ENCODE peak calls at places on chromosomes 16 and 17, in nine cellular contexts. One of them, this sample, is unnamed.

GRCh38 chr16:83015871-83016270 is 389.1 kb downstream of the CDH13 start:
- DNase-seq in activated CD4-positive, CD25-positive, alpha-beta regulatory T cell treated with anti-CD3 and anti-CD28 coated beads, Interleukin-2, amount 50 U/mL, for 16 hours: no peak
- DNase-seq in NCI-H2171: peak; percentile 55
- DNase-seq in BE2C: no peak
- DNase-seq in stomach: no peak
- DNase-seq in memory B cell: no peak
- DNase-seq in HTR-8/SVneo: no peak
- DNase-seq in naive thymus-derived CD8-positive, alpha-beta T cell: no peak
- DNase-seq in retina: no peak
- DNase-seq in this sample: no peak

GRCh38 chr17:33667052-33667509 is 374.0 kb upstream of the ASIC2 start:
- DNase-seq in activated CD4-positive, CD25-positive, alpha-beta regulatory T cell treated with anti-CD3 and anti-CD28 coated beads, Interleukin-2, amount 50 U/mL, for 16 hours: peak; percentile 4
- DNase-seq in NCI-H2171: no peak
- DNase-seq in BE2C: no peak
- DNase-seq in stomach: no peak
- DNase-seq in memory B cell: no peak
- DNase-seq in HTR-8/SVneo: no peak
- DNase-seq in naive thymus-derived CD8-positive, alpha-beta T cell: no peak
- DNase-seq in retina: no peak
- DNase-seq in this sample: no peak

GRCh38 chr16:22665803-22666202 is 148.2 kb upstream of the HS3ST2 start:
- DNase-seq in activated CD4-positive, CD25-positive, alpha-beta regulatory T cell treated with anti-CD3 and anti-CD28 coated beads, Interleukin-2, amount 50 U/mL, for 16 hours: no peak
- DNase-seq in NCI-H2171: no peak
- DNase-seq in BE2C: no peak
- DNase-seq in stomach: no peak
- DNase-seq in memory B cell: no peak
- DNase-seq in HTR-8/SVneo: no peak
- DNase-seq in naive thymus-derived CD8-positive, alpha-beta T cell: no peak
- DNase-seq in retina: no peak
- DNase-seq in this sample: no peak

GRCh38 chr16:9256196-9256595 is 164.8 kb downstream of the HAPSTR1 start:
- DNase-seq in activated CD4-positive, CD25-positive, alpha-beta regulatory T cell treated with anti-CD3 and anti-CD28 coated beads, Interleukin-2, amount 50 U/mL, for 16 hours: no peak
- DNase-seq in NCI-H2171: no peak
- DNase-seq in BE2C: peak; percentile 38
- DNase-seq in stomach: peak; percentile 31
- DNase-seq in memory B cell: no peak
- DNase-seq in HTR-8/SVneo: no peak
- DNase-seq in naive thymus-derived CD8-positive, alpha-beta T cell: no peak
- DNase-seq in retina: peak; percentile 21
- DNase-seq in this sample: no peak

GRCh38 chr16:58021661-58022551 is 3.6 kb upstream of the MMP15 start:
- DNase-seq in activated CD4-positive, CD25-positive, alpha-beta regulatory T cell treated with anti-CD3 and anti-CD28 coated beads, Interleukin-2, amount 50 U/mL, for 16 hours: no peak
- DNase-seq in NCI-H2171: no peak
- DNase-seq in BE2C: no peak
- DNase-seq in stomach: no peak
- DNase-seq in memory B cell: no peak
- DNase-seq in HTR-8/SVneo: no peak
- DNase-seq in naive thymus-derived CD8-positive, alpha-beta T cell: no peak
- DNase-seq in retina: no peak
- DNase-seq in this sample: no peak

GRCh38 chr17:17191346-17191792 is 14.8 kb downstream of the PLD6 start:
- DNase-seq in activated CD4-positive, CD25-positive, alpha-beta regulatory T cell treated with anti-CD3 and anti-CD28 coated beads, Interleukin-2, amount 50 U/mL, for 16 hours: no peak
- DNase-seq in NCI-H2171: no peak
- DNase-seq in BE2C: no peak
- DNase-seq in stomach: no peak
- DNase-seq in memory B cell: no peak
- DNase-seq in HTR-8/SVneo: peak; percentile 74
- DNase-seq in naive thymus-derived CD8-positive, alpha-beta T cell: no peak
- DNase-seq in retina: no peak
- DNase-seq in this sample: no peak

GRCh38 chr16:53456625-53457024 is 22.4 kb downstream of the RBL2 start:
- DNase-seq in activated CD4-positive, CD25-positive, alpha-beta regulatory T cell treated with anti-CD3 and anti-CD28 coated beads, Interleukin-2, amount 50 U/mL, for 16 hours: no peak
- DNase-seq in NCI-H2171: no peak
- DNase-seq in BE2C: no peak
- DNase-seq in stomach: no peak
- DNase-seq in memory B cell: no peak
- DNase-seq in HTR-8/SVneo: no peak
- DNase-seq in naive thymus-derived CD8-positive, alpha-beta T cell: peak; percentile 71
- DNase-seq in retina: no peak
- DNase-seq in this sample: peak; percentile 13

GRCh38 chr17:8997994-8998628 is 23.2 kb upstream of the NTN1 start:
- DNase-seq in activated CD4-positive, CD25-positive, alpha-beta regulatory T cell treated with anti-CD3 and anti-CD28 coated beads, Interleukin-2, amount 50 U/mL, for 16 hours: peak; percentile 62
- DNase-seq in NCI-H2171: no peak
- DNase-seq in BE2C: peak; percentile 42
- DNase-seq in stomach: peak; percentile 70
- DNase-seq in memory B cell: peak; percentile 75
- DNase-seq in HTR-8/SVneo: peak; percentile 77
- DNase-seq in naive thymus-derived CD8-positive, alpha-beta T cell: peak; percentile 85
- DNase-seq in retina: peak; percentile 46
- DNase-seq in this sample: peak; percentile 75

GRCh38 chr17:51653902-51654301 is 393.6 kb downstream of the UTP18 start:
- DNase-seq in activated CD4-positive, CD25-positive, alpha-beta regulatory T cell treated with anti-CD3 and anti-CD28 coated beads, Interleukin-2, amount 50 U/mL, for 16 hours: no peak
- DNase-seq in NCI-H2171: no peak
- DNase-seq in BE2C: peak; percentile 34
- DNase-seq in stomach: no peak
- DNase-seq in memory B cell: no peak
- DNase-seq in HTR-8/SVneo: no peak
- DNase-seq in naive thymus-derived CD8-positive, alpha-beta T cell: no peak
- DNase-seq in retina: no peak
- DNase-seq in this sample: no peak